ENCODE peak calls at places on chromosomes 5 and 9, in six cellular contexts. J is ovary; N is Panc1; Y is RWPE2; B is brain microvascular endothelial cell; M is CD8-positive, alpha-beta T cell. S is an unnamed sample.
A peak's percentile ranks its signal among the peaks of the same experiment; 100 is the strongest.

GRCh38 chr5:8600843-8601242 is 731.9 kb downstream of the MTRR start:
- DNase-seq in M (no peak), N (no peak), Y (no peak), B (peak; percentile 6), J (no peak), S (no peak)

GRCh38 chr9:74810200-74810599 is 77.5 kb downstream of the TRPM6 start:
- DNase-seq in N (no peak), Y (no peak), B (no peak), M (no peak), J (no peak), S (no peak)

GRCh38 chr9:114504341-114505186 is 709 bp downstream of the WHRN start:
- DNase-seq in B (peak; percentile 6), Y (no peak), N (no peak), J (peak; percentile 74), M (peak; percentile 38), S (no peak)

GRCh38 chr9:91220491-91221135 is 141.1 kb downstream of the AUH start:
- DNase-seq in N (no peak), Y (no peak), B (peak; percentile 52), J (no peak), M (no peak), S (no peak)

GRCh38 chr5:6781711-6782110 is 68.5 kb downstream of the TENT4A start:
- DNase-seq in M (no peak), N (no peak), B (no peak), Y (no peak), J (no peak), S (peak; percentile 42)

GRCh38 chr5:157750320-157750719 is 6.8 kb downstream of the LSM11 start:
- DNase-seq in N (no peak), Y (no peak), B (peak; percentile 52), M (no peak), J (no peak), S (no peak)

GRCh38 chr9:75229605-75230332 is 141.5 kb downstream of the OSTF1 start:
- DNase-seq in M (no peak), N (no peak), J (no peak), B (no peak), Y (peak; percentile 72), S (peak; percentile 87)

GRCh38 chr5:1747079-1747802 is 52.4 kb downstream of the MRPL36 start:
- DNase-seq in N (no peak), B (no peak), M (no peak), J (no peak), Y (peak; percentile 55), S (no peak)

GRCh38 chr5:38466444-38467189 is 89.8 kb downstream of the LIFR start:
- DNase-seq in J (peak; percentile 96), Y (no peak), M (no peak), B (peak; percentile 63), N (no peak), S (no peak)

GRCh38 chr9:135904121-135904520 is 3.2 kb downstream of the CAMSAP1 start:
- DNase-seq in N (no peak), Y (no peak), J (no peak), B (no peak), M (no peak), S (no peak)

GRCh38 chr5:157734466-157734865 is 3.2 kb downstream of the THG1L start:
- DNase-seq in B (no peak), M (no peak), Y (no peak), J (no peak), N (no peak), S (no peak)

GRCh38 chr5:151204051-151204450 is 19.8 kb downstream of the CCDC69 start:
- DNase-seq in M (no peak), N (no peak), Y (peak; percentile 10), B (no peak), J (no peak), S (no peak)

GRCh38 chr9:110520120-110520701 is 59.3 kb downstream of the SVEP1 start:
- DNase-seq in M (no peak), N (no peak), Y (no peak), J (no peak), B (no peak), S (no peak)

GRCh38 chr5:1724822-1725602 is 74.6 kb downstream of the MRPL36 start:
- DNase-seq in Y (peak; percentile 68), B (no peak), N (no peak), J (no peak), M (no peak), S (no peak)

GRCh38 chr5:18394154-18394804 is 760.0 kb downstream of the TAF11L14 start:
- DNase-seq in J (peak; percentile 18), N (peak; percentile 64), B (peak; percentile 49), M (peak; percentile 21), Y (no peak), S (peak; percentile 37)

GRCh38 chr5:151150484-151151262 is 6.9 kb downstream of the ANXA6 start:
- DNase-seq in J (peak; percentile 75), Y (no peak), N (no peak), B (peak; percentile 34), M (peak; percentile 88), S (no peak)

GRCh38 chr5:54194326-54194725 is 116.0 kb downstream of the ARL15 start:
- DNase-seq in J (no peak), Y (no peak), B (no peak), M (no peak), N (no peak), S (no peak)

GRCh38 chr5:54195701-54196100 is 114.7 kb downstream of the ARL15 start:
- DNase-seq in M (no peak), B (no peak), J (no peak), Y (no peak), N (no peak), S (no peak)

DNA sequence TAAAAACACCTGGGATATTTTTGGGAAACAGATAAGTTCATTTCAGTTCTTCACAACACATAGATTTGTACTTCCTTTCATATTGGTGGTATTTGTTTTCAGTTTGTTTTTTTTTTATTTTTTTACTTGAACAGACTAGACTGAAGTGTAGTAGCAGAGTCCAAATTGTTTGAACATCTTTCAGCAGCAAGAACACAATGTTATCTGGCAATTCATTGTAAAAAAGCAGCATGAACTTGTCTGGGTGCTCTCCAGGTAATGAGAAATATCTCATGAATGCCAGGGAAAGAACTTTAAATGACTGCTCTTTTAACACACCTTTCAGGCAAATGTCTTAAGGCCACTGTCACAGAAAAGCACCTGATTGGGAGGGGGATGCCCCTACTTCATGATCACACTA is 113.4 kb downstream of the ARL15 start:
- DNase-seq in N (no peak), M (no peak), J (no peak), Y (no peak), B (no peak), S (no peak)
- H3K4me3 ChIP-seq in N (no peak overlapping the region), M (no peak overlapping the region), J (no peak overlapping the region), Y (no peak overlapping the region), B (no peak overlapping the region), S (no peak overlapping the region)

GRCh38 chr5:17046320-17046719 is 110.2 kb upstream of the MYO10 start:
- DNase-seq in Y (no peak), B (no peak), N (no peak), M (no peak), J (no peak), S (no peak)

GRCh38 chr5:17056056-17056690 is 120.1 kb upstream of the MYO10 start:
- DNase-seq in N (no peak), B (no peak), M (no peak), J (no peak), Y (no peak), S (peak; percentile 12)

GRCh38 chr5:17054911-17055310 is 118.8 kb upstream of the MYO10 start:
- DNase-seq in Y (no peak), N (no peak), J (no peak), M (no peak), B (no peak), S (no peak)

DNA sequence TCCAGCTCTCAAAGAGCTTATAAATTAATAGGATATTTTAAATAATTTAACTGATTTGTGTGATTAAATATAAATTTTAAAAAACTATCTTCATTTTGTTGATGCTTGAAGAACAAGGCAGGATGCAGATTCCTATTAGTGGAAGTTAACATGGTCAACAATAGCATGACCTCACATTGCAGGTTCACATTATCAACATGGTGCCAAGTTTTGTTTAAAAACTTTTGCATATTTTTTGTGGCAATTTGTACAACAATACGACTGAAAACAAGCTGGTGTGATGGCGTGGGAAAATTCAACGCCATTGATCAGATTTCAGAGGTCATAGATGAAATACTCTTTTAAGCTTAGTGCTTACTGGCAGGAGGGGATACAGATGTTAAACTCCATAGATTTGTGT is 114.1 kb upstream of the MYO10 start:
- DNase-seq in N (no peak), J (no peak), Y (no peak), B (no peak), M (no peak), S (no peak)
- TF ChIP-seq CTCF in N (no peak), J (no peak), Y (no peak), B (no peak), M (no peak), S (no peak)

DNA sequence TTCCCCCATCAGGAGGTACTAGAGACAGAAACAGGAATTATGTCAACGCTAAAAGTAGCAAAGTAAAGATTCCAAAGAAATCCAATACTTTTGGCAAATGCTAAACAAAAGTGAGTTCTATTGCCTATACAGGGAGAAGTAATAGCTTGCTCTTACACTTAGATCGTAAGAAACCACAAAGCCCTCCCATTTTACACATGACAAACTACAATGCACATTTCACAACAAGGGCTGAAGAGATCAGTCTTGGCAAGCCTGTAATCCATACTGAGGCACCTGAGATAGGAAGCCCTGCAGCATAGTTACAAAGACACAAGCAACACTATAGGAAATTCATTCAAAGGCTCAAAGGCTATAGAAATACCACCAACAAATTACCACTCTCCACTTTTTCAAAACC is 7.7 kb downstream of the HNRNPK start:
- DNase-seq in M (no peak), N (no peak), B (no peak), J (no peak), Y (no peak), S (no peak)
- H3K36me3 ChIP-seq in M (peaks cover 77% of the 10 kb centered on the region), N (peaks cover 75% of the 10 kb centered on the region), B (peaks cover 95% of the 10 kb centered on the region), J (no peaks in the 10 kb centered on the region), Y (peaks cover 100% of the 10 kb centered on the region), S (peaks cover 2% of the 10 kb centered on the region)

GRCh38 chr9:69036319-69036718 is 767 bp downstream of the FXN start:
- DNase-seq in M (no peak), N (no peak), B (peak; percentile 2), J (no peak), Y (no peak), S (no peak)

GRCh38 chr9:69035438-69036316 is at the start of gene FXN:
- DNase-seq in N (peak; percentile 38), J (peak; percentile 88), Y (no peak), B (peak; percentile 66), M (peak; percentile 73), S (no peak)

GRCh38 chr9:69040646-69041045 is 5.1 kb downstream of the FXN start:
- DNase-seq in Y (no peak), M (no peak), J (no peak), B (no peak), N (no peak), S (no peak)

GRCh38 chr9:69034071-69034470 is 1.5 kb upstream of the FXN start:
- DNase-seq in N (no peak), Y (no peak), M (no peak), B (no peak), J (no peak), S (no peak)

GRCh38 chr9:69036799-69037198 is 1.2 kb downstream of the FXN start:
- DNase-seq in M (no peak), B (no peak), J (no peak), Y (no peak), N (no peak), S (no peak)
- H3K4me3 ChIP-seq in M (peak overlapping the region; percentile 51), B (peak overlapping the region; percentile 93), J (no peak overlapping the region), Y (peak overlapping the region; percentile 89), N (peak overlapping the region; percentile 78), S (peak overlapping the region; percentile 71)

GRCh38 chr5:87347272-87347671 is 65.5 kb downstream of the CCNH start:
- DNase-seq in N (no peak), B (no peak), Y (no peak), J (no peak), M (no peak), S (no peak)
- TF ChIP-seq CTCF in N (no peak), B (no peak), Y (no peak), J (no peak), M (no peak), S (no peak)

S was measured in kidney epithelial cell.